ENCODE peak calls at places on chromosomes 16 and 17, in nine cellular contexts. Y, B, J, R, N, V, M, I and Q are unnamed samples.

GRCh38 chr16:88498576-88499208 is 45.6 kb downstream of the ZFPM1 start:
- DNase-seq in Y (no peak), B (no peak), J (no peak), R (no peak), N (no peak), V (no peak), M (no peak), I (no peak), Q (no peak)

GRCh38 chr16:8855972-8856371 is 12.8 kb downstream of the CARHSP1 start:
- DNase-seq in Y (no peak), B (no peak), J (no peak), R (no peak), N (no peak), V (no peak), M (no peak), I (no peak), Q (no peak)

GRCh38 chr16:86963600-86964575 is 353.3 kb downstream of the C16orf95 start:
- DNase-seq in Y (no peak), B (no peak), J (no peak), R (no peak), N (no peak), V (no peak), M (peak; percentile 70), I (no peak), Q (no peak)

GRCh38 chr17:27552467-27552779 is 78.6 kb upstream of the LGALS9 start:
- DNase-seq in Y (no peak), B (peak; percentile 59), J (no peak), R (peak; percentile 69), N (no peak), V (peak; percentile 70), M (peak; percentile 73), I (peak; percentile 77), Q (peak; percentile 73)

GRCh38 chr16:47506800-47507199 is 45.7 kb downstream of the PHKB start:
- DNase-seq in Y (no peak), B (no peak), J (no peak), R (no peak), N (no peak), V (no peak), M (no peak), I (no peak), Q (no peak)

GRCh38 chr16:29319726-29320125 is 86.8 kb downstream of the NPIPB11 start:
- DNase-seq in Y (no peak), B (no peak), J (no peak), R (no peak), N (no peak), V (no peak), M (no peak), I (no peak), Q (no peak)

GRCh38 chr16:10103700-10104099 is 78.5 kb downstream of the GRIN2A start:
- DNase-seq in Y (no peak), B (no peak), J (no peak), R (no peak), N (no peak), V (no peak), M (no peak), I (no peak), Q (no peak)

GRCh38 chr17:82899941-82900340 is 60.1 kb upstream of the ZNF750 start:
- DNase-seq in Y (no peak), B (no peak), J (no peak), R (no peak), N (no peak), V (no peak), M (no peak), I (no peak), Q (no peak)

GRCh38 chr16:19179890-19180490 is 11.9 kb downstream of the SYT17 start:
- DNase-seq in Y (peak; percentile 64), B (peak; percentile 11), J (no peak), R (peak; percentile 56), N (no peak), V (peak; percentile 34), M (peak; percentile 94), I (peak; percentile 52), Q (peak; percentile 59)

GRCh38 chr16:71883193-71883848 is 661 bp downstream of the ZNF821 start:
- DNase-seq in Y (peak; percentile 32), B (peak; percentile 23), J (no peak), R (peak; percentile 41), N (peak; percentile 51), V (peak; percentile 53), M (peak; percentile 20), I (no peak), Q (peak; percentile 29)